ENCODE peak calls at places on chromosome 11, in nine cellular contexts. N, Y, V, K, Z, X, B, W and Q are unnamed samples.

GRCh38 chr11:101030015-101030414 is 99.6 kb downstream of the PGR start:
- DNase-seq in N (no peak), Y (no peak), V (no peak), K (no peak), Z (no peak), X (no peak), B (no peak), W (no peak), Q (no peak)

GRCh38 chr11:112498701-112499100 is 238.0 kb upstream of the PLET1 start:
- DNase-seq in N (no peak), Y (no peak), V (no peak), K (no peak), Z (no peak), X (no peak), B (no peak), W (no peak), Q (no peak)

GRCh38 chr11:113242767-113243397 is 71.5 kb upstream of the TTC12 start:
- DNase-seq in N (no peak), Y (peak), V (no peak), K (no peak), Z (no peak), X (no peak), B (no peak), W (no peak), Q (no peak)

GRCh38 chr11:102924851-102925380 is 30.6 kb downstream of the MMP13 start:
- DNase-seq in N (no peak), Y (no peak), V (no peak), K (no peak), Z (no peak), X (no peak), B (no peak), W (no peak), Q (no peak)

GRCh38 chr11:96199563-96200025 is 143.4 kb downstream of the MAML2 start:
- DNase-seq in N (no peak), Y (no peak), V (no peak), K (no peak), Z (peak), X (no peak), B (no peak), W (peak), Q (no peak)

GRCh38 chr11:69643646-69644045 is 2.7 kb downstream of the CCND1 start:
- DNase-seq in N (no peak), Y (no peak), V (no peak), K (no peak), Z (no peak), X (no peak), B (no peak), W (no peak), Q (no peak)

GRCh38 chr11:70201876-70202861 is 927 bp upstream of the FADD start:
- DNase-seq in N (peak), Y (no peak), V (no peak), K (no peak), Z (no peak), X (no peak), B (no peak), W (no peak), Q (no peak)

GRCh38 chr11:121829159-121829643 is 286.8 kb downstream of the BLID start:
- DNase-seq in N (no peak), Y (peak), V (peak), K (no peak), Z (no peak), X (no peak), B (no peak), W (no peak), Q (no peak)

GRCh38 chr11:105573091-105573490 is 36.8 kb upstream of the GRIA4 start:
- DNase-seq in N (no peak), Y (no peak), V (no peak), K (no peak), Z (no peak), X (no peak), B (no peak), W (no peak), Q (no peak)

GRCh38 chr11:26243426-26243825 is 88.5 kb upstream of the ANO3 start:
- DNase-seq in N (no peak), Y (no peak), V (no peak), K (no peak), Z (no peak), X (no peak), B (no peak), W (no peak), Q (no peak)

GRCh38 chr11:8092587-8093424 is 11.8 kb downstream of the TUB start:
- DNase-seq in N (peak), Y (peak), V (no peak), K (peak), Z (no peak), X (no peak), B (peak), W (no peak), Q (no peak)

GRCh38 chr11:111604392-111605009 is 2.3 kb downstream of the SIK2 start:
- DNase-seq in N (no peak), Y (no peak), V (no peak), K (no peak), Z (no peak), X (peak), B (peak), W (peak), Q (no peak)

GRCh38 chr11:62479631-62480201 is 60.9 kb downstream of the SCGB1A1 start:
- DNase-seq in N (no peak), Y (peak), V (no peak), K (no peak), Z (no peak), X (no peak), B (no peak), W (no peak), Q (no peak)

GRCh38 chr11:124586247-124586860 is 16.6 kb downstream of the OR8A1 start:
- DNase-seq in N (peak), Y (peak), V (peak), K (peak), Z (no peak), X (peak), B (peak), W (no peak), Q (peak)

GRCh38 chr11:14773755-14774154 is 118.3 kb downstream of the CYP2R1 start:
- DNase-seq in N (no peak), Y (no peak), V (no peak), K (no peak), Z (no peak), X (no peak), B (no peak), W (no peak), Q (no peak)

GRCh38 chr11:127966821-127967220 is 620.5 kb downstream of the ETS1 start:
- DNase-seq in N (no peak), Y (no peak), V (no peak), K (no peak), Z (no peak), X (no peak), B (no peak), W (no peak), Q (no peak)

GRCh38 chr11:537622-538430 is 499 bp downstream of the LRRC56 start:
- DNase-seq in N (no peak), Y (peak), V (no peak), K (no peak), Z (no peak), X (no peak), B (no peak), W (no peak), Q (no peak)

GRCh38 chr11:130415719-130416536 is 12.5 kb downstream of the ADAMTS8 start:
- DNase-seq in N (no peak), Y (no peak), V (no peak), K (no peak), Z (no peak), X (no peak), B (no peak), W (no peak), Q (no peak)

GRCh38 chr11:124535552-124536232 is 7.8 kb downstream of the OR8B12 start:
- DNase-seq in N (no peak), Y (peak), V (no peak), K (no peak), Z (no peak), X (no peak), B (no peak), W (no peak), Q (no peak)

GRCh38 chr11:33437529-33437928 is 180.3 kb downstream of the HIPK3 start:
- DNase-seq in N (no peak), Y (no peak), V (no peak), K (no peak), Z (no peak), X (no peak), B (no peak), W (no peak), Q (no peak)

GRCh38 chr11:71446942-71447688 is 1.1 kb downstream of the DHCR7 start:
- DNase-seq in N (no peak), Y (no peak), V (no peak), K (no peak), Z (no peak), X (no peak), B (no peak), W (no peak), Q (no peak)

GRCh38 chr11:37333345-37333744 is 735.3 kb upstream of the RAG2 start:
- DNase-seq in N (no peak), Y (no peak), V (no peak), K (no peak), Z (no peak), X (no peak), B (peak), W (no peak), Q (no peak)

GRCh38 chr11:62432695-62433094 is 13.9 kb downstream of the SCGB1A1 start:
- DNase-seq in N (no peak), Y (no peak), V (no peak), K (no peak), Z (no peak), X (no peak), B (no peak), W (no peak), Q (no peak)

GRCh38 chr11:75031224-75031753 is 42.6 kb downstream of the NEU3 start:
- DNase-seq in N (no peak), Y (no peak), V (no peak), K (no peak), Z (no peak), X (no peak), B (peak), W (no peak), Q (no peak)

GRCh38 chr11:128949791-128950454 is 7.3 kb upstream of the TP53AIP1 start:
- DNase-seq in N (no peak), Y (no peak), V (no peak), K (no peak), Z (no peak), X (no peak), B (no peak), W (no peak), Q (no peak)

GRCh38 chr11:61969838-61970452 is 2.5 kb upstream of the FTH1 start:
- DNase-seq in N (no peak), Y (no peak), V (no peak), K (no peak), Z (no peak), X (no peak), B (no peak), W (no peak), Q (no peak)

GRCh38 chr11:124669193-124669592 is 4.3 kb downstream of the SIAE start:
- DNase-seq in N (no peak), Y (no peak), V (peak), K (peak), Z (no peak), X (no peak), B (peak), W (peak), Q (peak)

GRCh38 chr11:19389787-19390303 is 149.1 kb upstream of the E2F8 start:
- DNase-seq in N (no peak), Y (peak), V (no peak), K (no peak), Z (no peak), X (no peak), B (no peak), W (no peak), Q (no peak)

GRCh38 chr11:94568717-94569116 is 1.5 kb downstream of the PIWIL4 start:
- DNase-seq in N (no peak), Y (no peak), V (no peak), K (no peak), Z (no peak), X (no peak), B (no peak), W (no peak), Q (no peak)

GRCh38 chr11:123429851-123430735 is at the start of gene GRAMD1B:
- DNase-seq in N (peak), Y (peak), V (no peak), K (peak), Z (peak), X (peak), B (no peak), W (peak), Q (peak)

GRCh38 chr11:36062796-36063380 is 119.0 kb downstream of the LDLRAD3 start:
- DNase-seq in N (no peak), Y (no peak), V (no peak), K (no peak), Z (no peak), X (no peak), B (no peak), W (no peak), Q (no peak)

GRCh38 chr11:13669544-13670488 is 1.3 kb downstream of the FAR1 start:
- DNase-seq in N (no peak), Y (no peak), V (no peak), K (no peak), Z (no peak), X (no peak), B (peak), W (no peak), Q (no peak)

GRCh38 chr11:60870276-60870675 is 2.9 kb downstream of the ZP1 start:
- DNase-seq in N (peak), Y (no peak), V (no peak), K (no peak), Z (no peak), X (no peak), B (peak), W (no peak), Q (no peak)

GRCh38 chr11:7527029-7527428 is 13.2 kb downstream of the PPFIBP2 start:
- DNase-seq in N (no peak), Y (no peak), V (no peak), K (no peak), Z (peak), X (no peak), B (no peak), W (peak), Q (no peak)

GRCh38 chr11:17385926-17386325 is 2.5 kb downstream of the KCNJ11 start:
- DNase-seq in N (no peak), Y (no peak), V (no peak), K (no peak), Z (no peak), X (no peak), B (no peak), W (no peak), Q (no peak)
- H3K27ac ChIP-seq in N (no peak), Y (peak), V (no peak), K (peak), Z (no peak), X (no peak), B (no peak), W (no peak), Q (no peak)

DNA sequence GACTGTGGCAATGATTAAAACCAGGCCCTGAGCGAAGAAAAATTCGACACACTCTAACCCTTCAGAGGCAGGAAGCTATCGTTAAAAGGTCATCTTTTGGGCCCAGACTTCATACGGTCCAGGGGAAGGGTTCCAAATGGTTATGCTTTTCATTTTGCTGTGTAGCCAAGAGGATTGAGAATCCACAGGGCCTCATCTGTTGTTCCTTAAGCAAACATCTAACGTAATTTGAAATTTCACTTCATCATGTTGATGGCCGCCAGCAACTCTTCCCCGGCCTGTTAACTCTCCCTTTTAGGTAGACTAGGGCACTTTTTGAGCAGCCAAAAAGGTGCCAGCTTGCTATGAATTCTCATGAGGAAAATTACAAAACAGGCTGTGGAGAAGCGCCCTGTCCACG is 356.1 kb upstream of the NARS2 start:
- DNase-seq in N (no peak), Y (no peak), V (no peak), K (no peak), Z (no peak), X (no peak), B (no peak), W (no peak), Q (no peak)
- H3K27ac ChIP-seq in N (no peak), Y (no peak), V (no peak), K (no peak), Z (no peak), X (no peak), B (no peak), W (no peak), Q (no peak)

GRCh38 chr11:116930586-116930985 is 93.2 kb upstream of the APOA1 start:
- DNase-seq in N (no peak), Y (no peak), V (no peak), K (no peak), Z (no peak), X (no peak), B (no peak), W (no peak), Q (no peak)

GRCh38 chr11:116928845-116929244 is 91.4 kb upstream of the APOA1 start:
- DNase-seq in N (no peak), Y (no peak), V (no peak), K (no peak), Z (no peak), X (no peak), B (no peak), W (no peak), Q (no peak)

GRCh38 chr11:116928102-116928777 is 90.8 kb upstream of the APOA1 start:
- DNase-seq in N (no peak), Y (no peak), V (no peak), K (no peak), Z (no peak), X (no peak), B (no peak), W (peak), Q (no peak)

GRCh38 chr11:116930177-116930576 is 92.8 kb upstream of the APOA1 start:
- DNase-seq in N (no peak), Y (peak), V (no peak), K (no peak), Z (no peak), X (no peak), B (no peak), W (peak), Q (peak)

GRCh38 chr11:116929393-116930090 is 92.1 kb upstream of the APOA1 start:
- DNase-seq in N (no peak), Y (no peak), V (no peak), K (no peak), Z (no peak), X (no peak), B (no peak), W (no peak), Q (no peak)
- H3K27ac ChIP-seq in N (peak), Y (no peak), V (no peak), K (no peak), Z (peak), X (no peak), B (no peak), W (peak), Q (peak)

GRCh38 chr11:6362868-6363678 is 27.2 kb upstream of the SMPD1 start:
- DNase-seq in N (peak), Y (peak), V (peak), K (peak), Z (peak), X (peak), B (peak), W (peak), Q (peak)
- H3K27ac ChIP-seq in N (peak), Y (peak), V (no peak), K (no peak), Z (no peak), X (no peak), B (no peak), W (no peak), Q (no peak)

DNA sequence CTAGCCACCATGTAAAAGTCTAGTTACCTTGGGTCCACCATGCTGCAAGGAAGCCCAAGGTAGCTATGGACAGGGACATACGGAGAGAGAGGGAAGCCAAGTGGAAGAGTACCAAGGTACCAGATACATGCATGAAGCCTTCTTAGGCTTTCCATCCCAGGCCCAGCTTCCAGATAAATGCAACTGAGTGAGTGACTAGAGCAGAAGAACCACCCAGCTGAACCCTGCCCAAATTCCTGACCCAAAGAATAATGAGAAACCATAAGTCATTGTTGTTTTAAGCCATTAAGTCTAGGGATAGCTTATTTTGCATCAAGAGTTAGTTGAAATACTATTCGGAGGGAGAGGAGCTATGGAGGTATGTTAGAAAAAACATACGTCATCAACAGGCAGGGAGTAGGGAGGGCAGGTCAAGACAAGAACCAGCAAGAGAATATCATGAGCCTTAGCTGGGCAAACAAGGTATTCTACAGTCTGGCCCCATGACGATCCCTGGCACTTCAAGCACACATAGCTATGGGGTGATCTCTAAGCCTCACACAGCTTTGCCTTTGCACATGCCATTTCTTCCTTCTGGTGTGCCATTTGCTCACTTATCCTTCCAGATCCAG is 36.5 kb upstream of the APLNR start:
- DNase-seq in N (no peak), Y (no peak), V (no peak), K (no peak), Z (no peak), X (no peak), B (no peak), W (no peak), Q (no peak)
- H3K27ac ChIP-seq in N (no peak), Y (no peak), V (no peak), K (no peak), Z (no peak), X (no peak), B (no peak), W (no peak), Q (no peak)

DNA sequence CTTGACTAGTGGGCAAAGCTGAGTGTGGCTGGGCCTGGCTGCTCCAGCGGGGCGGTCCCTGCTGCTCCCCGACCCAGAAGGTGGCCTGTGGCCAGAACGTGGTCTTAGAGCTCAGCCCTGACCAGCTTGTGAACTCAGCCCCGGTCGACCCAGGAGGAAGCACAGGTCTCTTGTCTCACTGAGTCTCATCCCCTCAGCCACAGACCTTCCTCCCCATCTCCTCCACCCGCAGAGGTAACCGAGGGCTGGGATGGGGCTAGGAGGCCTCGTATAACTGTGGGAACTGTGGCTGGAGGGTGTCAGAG is 546.2 kb upstream of the B3GAT1 start:
- DNase-seq in N (no peak), Y (no peak), V (no peak), K (no peak), Z (no peak), X (no peak), B (no peak), W (no peak), Q (no peak)
- H3K27ac ChIP-seq in N (no peak), Y (no peak), V (no peak), K (no peak), Z (no peak), X (no peak), B (no peak), W (no peak), Q (no peak)

GRCh38 chr11:1603629-1604028 is 4.6 kb downstream of the KRTAP5-3 start:
- DNase-seq in N (no peak), Y (no peak), V (no peak), K (no peak), Z (no peak), X (no peak), B (no peak), W (no peak), Q (no peak)
- H3K27ac ChIP-seq in N (no peak), Y (no peak), V (no peak), K (no peak), Z (no peak), X (no peak), B (no peak), W (no peak), Q (no peak)

DNA sequence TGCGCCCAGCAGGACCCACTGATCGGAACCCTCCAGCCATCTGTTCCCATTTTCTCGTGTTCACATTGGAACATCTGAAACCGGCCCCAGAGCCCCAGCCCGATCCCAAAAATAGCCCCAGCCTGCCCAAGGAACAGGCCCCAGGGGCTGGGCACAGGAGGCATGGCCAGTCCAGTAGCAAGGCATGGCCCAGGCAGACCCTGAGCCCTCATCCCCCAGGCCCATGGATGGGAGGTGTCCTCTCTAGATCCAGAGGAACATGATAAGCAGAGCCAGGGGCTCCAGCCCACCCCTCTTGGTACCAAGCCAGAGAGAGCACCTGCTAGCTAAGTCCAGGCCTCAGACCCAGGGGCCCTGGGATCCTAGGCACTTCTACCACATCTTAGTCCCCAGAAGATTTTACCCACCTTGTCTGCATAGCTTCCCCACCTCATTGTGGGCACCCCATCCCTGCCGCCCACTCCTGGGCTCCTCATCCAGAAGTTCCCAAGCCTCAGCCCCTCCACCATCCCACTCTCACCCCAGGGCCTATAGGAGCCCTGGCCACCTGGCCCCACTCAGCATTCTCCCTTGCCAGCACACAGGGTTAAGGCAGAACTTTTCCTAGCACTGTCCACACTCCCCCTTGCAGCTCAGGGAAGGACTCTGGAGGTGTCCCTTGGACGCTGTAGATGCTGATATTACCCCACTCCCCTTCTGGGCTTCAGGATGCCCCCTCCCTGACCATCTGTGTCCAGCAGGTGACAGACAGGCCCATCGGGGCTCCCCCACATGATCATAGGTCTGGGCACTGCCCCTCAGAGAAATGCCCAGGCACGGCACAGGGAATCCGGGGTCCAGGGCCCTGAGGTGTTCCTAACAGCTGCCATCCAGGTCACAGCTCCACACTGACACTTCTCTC is 9.5 kb downstream of the BCL9L start:
- DNase-seq in N (no peak), Y (peak), V (no peak), K (no peak), Z (no peak), X (no peak), B (no peak), W (no peak), Q (no peak)
- H3K27ac ChIP-seq in N (peak), Y (peak), V (peak), K (peak), Z (peak), X (peak), B (peak), W (peak), Q (peak)